ENCODE peak calls at places on chromosome 3, in six cellular contexts. R, A, X, G, D and U are unnamed samples.

GRCh38 chr3:114380233-114380645 is 86.4 kb downstream of the TIGIT start:
- DNase-seq in A (peak), R (peak), D (peak), G (peak), X (no peak), U (no peak)

GRCh38 chr3:150309557-150309956 is 98.5 kb upstream of the TSC22D2 start:
- DNase-seq in A (no peak), G (no peak), R (no peak), D (no peak), X (no peak), U (peak)

GRCh38 chr3:43923101-43923979 is 232.6 kb downstream of the ABHD5 start:
- DNase-seq in A (no peak), R (no peak), X (no peak), D (no peak), G (no peak), U (no peak)

GRCh38 chr3:46466273-46466672 is 1.6 kb upstream of the LTF start:
- DNase-seq in X (no peak), D (no peak), G (no peak), A (peak), R (peak), U (no peak)

GRCh38 chr3:107128942-107129341 is 248.3 kb upstream of the CCDC54 start:
- DNase-seq in R (no peak), X (no peak), G (no peak), D (no peak), A (no peak), U (no peak)

GRCh38 chr3:174784206-174784934 is 74.8 kb upstream of the NAALADL2 start:
- DNase-seq in G (no peak), D (no peak), R (no peak), A (no peak), X (no peak), U (no peak)

GRCh38 chr3:24387000-24387399 is 107.7 kb downstream of the THRB start:
- DNase-seq in A (no peak), R (no peak), X (no peak), G (no peak), D (no peak), U (no peak)

GRCh38 chr3:70916375-70917055 is 604.1 kb upstream of the MDFIC2 start:
- DNase-seq in R (no peak), A (no peak), X (no peak), D (no peak), G (no peak), U (no peak)

GRCh38 chr3:196073188-196073838 is 8.6 kb downstream of the TFRC start:
- DNase-seq in G (no peak), A (peak), R (peak), D (peak), X (peak), U (peak)

GRCh38 chr3:178203152-178203551 is 333.1 kb upstream of the KCNMB2 start:
- DNase-seq in R (no peak), D (no peak), G (no peak), A (no peak), X (no peak), U (no peak)

GRCh38 chr3:44529927-44530326 is 25.1 kb upstream of the ZKSCAN7 start:
- DNase-seq in R (no peak), A (no peak), X (no peak), G (no peak), D (no peak), U (no peak)

GRCh38 chr3:195583831-195584542 is at the start of gene APOD:
- DNase-seq in A (peak), D (peak), R (no peak), X (no peak), G (peak), U (no peak)

GRCh38 chr3:29922990-29923746 is 642.3 kb downstream of the RBMS3 start:
- DNase-seq in A (peak), D (peak), X (no peak), G (peak), R (no peak), U (peak)

GRCh38 chr3:112858410-112859069 is 11.9 kb upstream of the CD200R1L start:
- DNase-seq in G (no peak), X (no peak), D (no peak), R (no peak), A (peak), U (no peak)

GRCh38 chr3:108180214-108180613 is 42.0 kb downstream of the IFT57 start:
- DNase-seq in D (no peak), R (no peak), G (no peak), X (no peak), A (no peak), U (no peak)

GRCh38 chr3:112092439-112093179 is 6.4 kb downstream of the C3orf52 start:
- DNase-seq in R (no peak), G (no peak), A (no peak), D (peak), X (no peak), U (no peak)

GRCh38 chr3:105040026-105040622 is 326.6 kb upstream of the ALCAM start:
- DNase-seq in G (no peak), A (no peak), R (no peak), X (no peak), D (no peak), U (no peak)

GRCh38 chr3:197466586-197467399 is 89.0 kb downstream of the BDH1 start:
- DNase-seq in D (no peak), X (no peak), G (no peak), A (no peak), R (no peak), U (peak)

GRCh38 chr3:176522436-176522835 is 674.8 kb downstream of the TBL1XR1 start:
- DNase-seq in D (no peak), A (no peak), X (no peak), G (no peak), R (no peak), U (no peak)

GRCh38 chr3:11690863-11691833 is 47.4 kb upstream of the VGLL4 start:
- DNase-seq in X (no peak), R (no peak), D (no peak), G (no peak), A (no peak), U (peak)

GRCh38 chr3:108485146-108485545 is 25.2 kb downstream of the MYH15 start:
- DNase-seq in R (no peak), D (no peak), A (no peak), X (no peak), G (no peak), U (no peak)

GRCh38 chr3:160169139-160169830 is 55.9 kb upstream of the C3orf80 start:
- DNase-seq in R (no peak), X (no peak), A (no peak), G (no peak), D (no peak), U (peak)

GRCh38 chr3:114253505-114253904 is 16.1 kb upstream of the ZNF80 start:
- DNase-seq in X (no peak), A (no peak), G (no peak), R (no peak), D (no peak), U (no peak)

DNA sequence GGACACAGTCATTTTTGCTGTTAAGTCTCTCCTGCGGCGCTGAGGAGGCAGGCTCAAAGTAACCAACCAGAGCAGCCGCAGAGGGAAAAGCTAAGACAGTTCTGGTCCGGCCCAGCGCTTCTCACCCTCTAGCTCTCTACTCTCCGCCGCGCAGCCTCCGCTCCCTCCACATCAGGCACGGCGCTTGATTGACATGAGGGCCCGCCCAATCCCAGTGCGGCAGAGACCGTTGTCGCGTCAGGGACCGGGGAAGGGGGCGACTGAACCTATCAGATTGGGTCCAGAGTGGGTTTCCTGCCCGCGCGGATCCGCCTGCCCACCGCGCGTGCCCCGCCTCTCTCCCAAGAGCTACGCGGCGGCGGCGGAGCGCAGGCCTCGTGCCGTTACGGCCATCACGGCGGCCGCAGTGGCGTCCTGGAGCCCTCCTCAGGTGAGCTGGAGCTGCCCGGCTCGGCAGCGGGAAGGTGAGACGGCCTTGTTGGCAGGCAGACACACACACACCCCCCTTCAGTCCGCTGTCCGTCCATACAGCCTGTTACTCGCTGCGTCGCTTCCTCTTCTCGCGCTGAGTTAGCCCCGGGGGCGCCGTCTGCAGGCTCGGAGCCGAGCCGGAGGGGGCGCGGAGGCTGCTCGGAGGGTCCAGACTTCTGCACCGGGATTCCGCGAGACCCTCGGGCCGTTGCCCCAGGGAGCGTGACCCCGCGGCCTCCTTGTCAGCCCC is at the start of gene NCK1:
- DNase-seq in A (peak), X (peak), G (peak), R (peak), D (peak), U (peak)
- TF ChIP-seq POLR2A in A (peak), X (peak), G (peak), R (no peak), D (peak), U (peak)

GRCh38 chr3:129032716-129033115 is 27.9 kb upstream of the GP9 start:
- DNase-seq in G (no peak), X (no peak), D (no peak), R (no peak), A (no peak), U (no peak)

GRCh38 chr3:129035360-129036233 is 25.0 kb upstream of the GP9 start:
- DNase-seq in R (no peak), G (no peak), X (no peak), A (no peak), D (no peak), U (no peak)

GRCh38 chr3:129033151-129033550 is 27.4 kb upstream of the GP9 start:
- DNase-seq in X (no peak), R (no peak), D (no peak), A (no peak), G (no peak), U (no peak)

GRCh38 chr3:129034650-129035049 is 25.9 kb upstream of the GP9 start:
- DNase-seq in X (no peak), A (no peak), R (no peak), G (no peak), D (no peak), U (no peak)

GRCh38 chr3:129033619-129034321 is 26.8 kb upstream of the GP9 start:
- DNase-seq in D (no peak), G (no peak), X (no peak), R (no peak), A (no peak), U (no peak)
- TF ChIP-seq POLR2A in D (no peak), G (no peak), X (no peak), R (no peak), A (no peak), U (no peak)

DNA sequence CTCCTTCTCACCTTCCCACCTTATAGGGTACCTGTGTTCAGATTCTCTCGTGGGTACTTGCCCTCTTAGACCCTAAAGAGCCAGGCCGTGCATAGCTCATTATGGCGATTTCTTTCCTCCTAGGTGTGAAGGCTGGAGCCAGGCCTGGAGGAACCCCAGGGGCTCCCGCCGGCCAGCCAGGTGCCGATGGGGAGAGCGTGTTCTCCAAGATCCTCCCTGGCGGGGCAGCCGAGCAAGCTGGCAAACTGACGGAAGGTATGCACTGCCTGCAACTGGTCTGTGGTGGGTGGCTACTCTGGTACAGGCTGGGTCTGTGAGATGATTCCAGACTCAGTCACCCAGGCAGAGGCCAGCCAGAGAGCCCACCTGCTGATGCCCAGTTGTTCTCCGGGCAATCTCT is 9.9 kb upstream of the APEH start:
- DNase-seq in G (no peak), D (no peak), X (no peak), R (no peak), A (no peak), U (no peak)
- TF ChIP-seq POLR2A in G (no peak), D (no peak), X (no peak), R (no peak), A (no peak), U (no peak)

DNA sequence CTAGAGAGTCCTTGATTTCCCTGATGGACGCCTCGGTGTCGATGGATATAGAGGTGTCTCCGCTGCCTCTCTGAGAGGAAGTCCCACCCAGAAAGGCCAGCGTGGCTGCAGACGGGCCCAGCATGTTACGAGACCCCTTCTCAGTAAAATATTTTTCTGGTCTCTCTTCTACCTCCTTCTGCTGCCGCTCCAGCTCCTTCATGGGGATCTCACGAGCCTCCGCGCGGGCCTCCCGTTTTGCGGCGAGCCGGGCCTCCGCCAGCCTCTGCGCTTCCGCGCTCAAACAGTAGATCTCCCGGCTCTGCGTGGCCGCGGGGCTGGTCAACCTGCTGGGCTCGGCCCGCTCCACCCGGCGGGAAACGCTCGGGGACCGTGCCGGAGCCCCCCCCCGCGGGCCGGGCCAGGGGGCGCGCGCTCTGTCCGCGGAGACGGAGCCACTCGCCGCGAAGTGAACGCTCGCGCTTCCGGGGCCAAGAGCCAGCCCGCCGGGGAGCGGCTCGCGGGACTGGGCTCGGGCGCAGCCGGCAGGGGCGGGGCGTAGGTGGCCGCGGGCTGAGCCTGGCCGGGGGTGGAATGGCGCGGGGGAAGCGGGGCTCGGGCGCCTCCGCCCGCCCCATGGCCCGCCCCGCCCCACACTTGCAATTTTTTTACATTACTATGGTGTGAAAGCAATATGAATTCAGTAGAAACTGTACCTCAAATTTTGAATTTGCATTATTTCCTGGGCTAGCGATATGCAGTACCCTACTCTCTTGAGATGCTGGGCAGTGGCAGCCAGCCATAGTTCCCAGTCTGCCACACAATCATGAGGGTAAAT is 10.2 kb upstream of the KCNMB3 start:
- DNase-seq in G (no peak), D (peak), X (peak), R (peak), A (peak), U (peak)
- TF ChIP-seq POLR2A in G (peak), D (peak), X (no peak), R (no peak), A (peak), U (peak)

DNA sequence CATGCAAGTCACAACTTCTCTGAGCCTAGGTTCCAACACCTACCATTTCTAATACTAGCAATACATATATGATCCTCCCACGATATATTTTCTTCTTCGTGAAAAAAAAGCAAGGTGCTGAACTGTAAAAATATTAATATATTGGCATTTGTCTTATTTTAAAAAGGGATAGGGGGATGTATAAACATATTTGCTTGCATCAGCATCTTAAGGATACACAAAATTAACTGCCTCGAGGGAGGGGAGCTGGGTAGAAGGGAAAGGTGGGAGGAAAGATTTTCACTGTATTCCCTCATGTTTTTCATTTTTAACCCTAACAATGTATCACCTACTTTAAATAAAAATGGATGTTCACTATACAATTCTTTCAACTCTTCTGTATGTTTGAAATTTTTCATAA is 1.3 kb downstream of the HACD2 start:
- DNase-seq in A (no peak), D (no peak), X (no peak), R (no peak), G (no peak), U (no peak)
- TF ChIP-seq POLR2A in A (no peak), D (no peak), X (no peak), R (no peak), G (no peak), U (no peak)

GRCh38 chr3:194296832-194297666 is 54.1 kb downstream of the CPN2 start:
- DNase-seq in G (peak), A (peak), X (no peak), D (peak), R (no peak), U (no peak)
- TF ChIP-seq POLR2A in G (no peak), A (no peak), X (no peak), D (no peak), R (no peak), U (no peak)

GRCh38 chr3:13408890-13409289 is 11.2 kb downstream of the NUP210 start:
- DNase-seq in G (no peak), R (no peak), X (no peak), A (no peak), D (no peak), U (no peak)
- TF ChIP-seq POLR2A in G (no peak), R (no peak), X (no peak), A (no peak), D (no peak), U (no peak)

DNA sequence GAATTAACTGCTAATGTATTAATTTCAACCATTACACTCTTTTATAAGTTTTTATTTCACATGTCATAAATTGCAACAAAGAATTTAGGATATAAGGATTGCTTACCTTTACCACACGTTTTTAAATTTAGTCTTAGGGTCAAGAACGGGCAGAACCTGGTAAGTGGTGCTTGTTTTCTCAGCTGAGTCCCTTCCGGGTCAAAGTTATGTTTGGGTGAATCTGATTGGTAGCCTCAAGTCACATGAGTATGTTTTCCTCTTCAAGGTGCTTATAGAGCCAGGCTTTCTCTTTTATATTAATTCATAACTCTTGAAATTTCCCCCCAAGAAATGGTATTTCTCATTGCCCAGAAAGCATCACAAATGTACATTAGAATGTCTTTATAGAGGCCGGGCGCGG is 415.8 kb upstream of the ROBO2 start:
- DNase-seq in D (no peak), R (no peak), X (no peak), A (no peak), G (no peak), U (peak)
- TF ChIP-seq POLR2A in D (no peak), R (no peak), X (no peak), A (no peak), G (no peak), U (no peak)

GRCh38 chr3:153161138-153161713 is 800 bp upstream of the RAP2B start:
- DNase-seq in R (peak), A (peak), X (peak), D (peak), G (peak), U (peak)
- TF ChIP-seq POLR2A in R (no peak), A (peak), X (no peak), D (peak), G (no peak), U (peak)

DNA sequence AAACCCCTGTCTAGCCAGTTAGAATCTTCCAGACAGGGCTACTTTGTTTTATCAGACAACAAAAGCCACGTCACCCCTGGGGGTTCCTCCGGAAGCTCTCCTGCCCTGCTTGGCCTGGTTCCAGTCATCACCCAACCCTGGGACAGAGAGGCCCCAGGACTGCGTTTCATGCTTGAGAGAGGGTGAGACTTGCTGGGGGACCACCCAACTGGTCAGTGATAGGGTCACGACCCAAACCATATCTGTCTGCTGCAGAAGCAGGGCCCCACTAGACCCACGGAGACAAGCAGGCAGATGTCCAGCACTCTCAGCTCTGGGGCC is 1.2 kb downstream of the NT5DC2 start:
- DNase-seq in X (peak), R (peak), D (peak), G (peak), A (peak), U (peak)
- TF ChIP-seq POLR2A in X (no peak), R (no peak), D (no peak), G (no peak), A (no peak), U (peak)